ENCODE peak calls at places on chromosomes 5 and 9, in four cellular contexts. One of them, this sample, is unnamed.

GRCh38 chr9:101582593-101582992 is 12.2 kb downstream of the PPP3R2 start:
- DNase-seq in heart left ventricle: no peak
- DNase-seq in transverse colon: no peak
- DNase-seq in body of pancreas: no peak
- DNase-seq in this sample: no peak

GRCh38 chr5:55176176-55176818 is 3.3 kb upstream of the CDC20B start:
- DNase-seq in heart left ventricle: peak; percentile 23
- DNase-seq in transverse colon: peak; percentile 83
- DNase-seq in body of pancreas: peak; percentile 81
- DNase-seq in this sample: peak; percentile 55

GRCh38 chr9:104915739-104916138 is 12.2 kb downstream of the ABCA1 start:
- DNase-seq in heart left ventricle: no peak
- DNase-seq in transverse colon: no peak
- DNase-seq in body of pancreas: no peak
- DNase-seq in this sample: no peak

GRCh38 chr9:16869140-16869903 is 1.1 kb downstream of the BNC2 start:
- DNase-seq in heart left ventricle: peak; percentile 28
- DNase-seq in transverse colon: peak; percentile 24
- DNase-seq in body of pancreas: no peak
- DNase-seq in this sample: peak; percentile 56

GRCh38 chr5:148791334-148791667 is 35.1 kb upstream of the ADRB2 start:
- DNase-seq in heart left ventricle: no peak
- DNase-seq in transverse colon: no peak
- DNase-seq in body of pancreas: no peak
- DNase-seq in this sample: no peak

GRCh38 chr5:14728109-14728938 is 63.8 kb downstream of the OTULIN start:
- DNase-seq in heart left ventricle: no peak
- DNase-seq in transverse colon: peak; percentile 61
- DNase-seq in body of pancreas: no peak
- DNase-seq in this sample: no peak

GRCh38 chr5:116990010-116990409 is 415.4 kb upstream of the SEMA6A start:
- DNase-seq in heart left ventricle: no peak
- DNase-seq in transverse colon: no peak
- DNase-seq in body of pancreas: no peak
- DNase-seq in this sample: no peak

GRCh38 chr9:116202219-116202912 is 48.8 kb downstream of the PAPPA start:
- DNase-seq in heart left ventricle: no peak
- DNase-seq in transverse colon: no peak
- DNase-seq in body of pancreas: no peak
- DNase-seq in this sample: no peak

GRCh38 chr5:177390363-177391300 is 6.4 kb downstream of the SLC34A1 start:
- DNase-seq in heart left ventricle: peak; percentile 80
- DNase-seq in transverse colon: peak; percentile 91
- DNase-seq in body of pancreas: peak; percentile 93
- DNase-seq in this sample: peak; percentile 92

GRCh38 chr5:54669845-54670635 is 152.5 kb downstream of the SNX18 start:
- DNase-seq in heart left ventricle: no peak
- DNase-seq in transverse colon: no peak
- DNase-seq in body of pancreas: no peak
- DNase-seq in this sample: no peak

GRCh38 chr5:82011761-82012160 is 39.9 kb downstream of the ATG10 start:
- DNase-seq in heart left ventricle: no peak
- DNase-seq in transverse colon: no peak
- DNase-seq in body of pancreas: no peak
- DNase-seq in this sample: no peak

GRCh38 chr9:87551692-87552303 is 54.1 kb downstream of the DAPK1 start:
- DNase-seq in heart left ventricle: no peak
- DNase-seq in transverse colon: no peak
- DNase-seq in body of pancreas: no peak
- DNase-seq in this sample: no peak

GRCh38 chr5:17218353-17219005 is 1.0 kb downstream of the BASP1 start:
- DNase-seq in heart left ventricle: peak; percentile 20
- DNase-seq in transverse colon: peak; percentile 43
- DNase-seq in body of pancreas: peak; percentile 30
- DNase-seq in this sample: peak; percentile 19

GRCh38 chr9:94167055-94167346 is 82.7 kb downstream of the PTPDC1 start:
- DNase-seq in heart left ventricle: no peak
- DNase-seq in transverse colon: no peak
- DNase-seq in body of pancreas: no peak
- DNase-seq in this sample: no peak

GRCh38 chr5:11182441-11183080 is 421.5 kb upstream of the DAP start:
- DNase-seq in heart left ventricle: no peak
- DNase-seq in transverse colon: no peak
- DNase-seq in body of pancreas: peak; percentile 13
- DNase-seq in this sample: peak; percentile 19

GRCh38 chr5:10307206-10308148 is at the start of gene CMBL:
- DNase-seq in heart left ventricle: peak; percentile 41
- DNase-seq in transverse colon: peak; percentile 77
- DNase-seq in body of pancreas: peak; percentile 67
- DNase-seq in this sample: peak; percentile 71

GRCh38 chr5:170178814-170179213 is 54.0 kb upstream of the C5orf58 start:
- DNase-seq in heart left ventricle: no peak
- DNase-seq in transverse colon: no peak
- DNase-seq in body of pancreas: no peak
- DNase-seq in this sample: no peak

GRCh38 chr5:118722165-118723020 is 266.0 kb downstream of the DTWD2 start:
- DNase-seq in heart left ventricle: no peak
- DNase-seq in transverse colon: no peak
- DNase-seq in body of pancreas: no peak
- DNase-seq in this sample: no peak

GRCh38 chr9:132008184-132008781 is 71.4 kb downstream of the MED27 start:
- DNase-seq in heart left ventricle: no peak
- DNase-seq in transverse colon: no peak
- DNase-seq in body of pancreas: no peak
- DNase-seq in this sample: no peak

GRCh38 chr5:32960340-32961065 is 249.4 kb downstream of the NPR3 start:
- DNase-seq in heart left ventricle: no peak
- DNase-seq in transverse colon: no peak
- DNase-seq in body of pancreas: no peak
- DNase-seq in this sample: no peak

GRCh38 chr5:6812800-6813731 is 99.8 kb downstream of the TENT4A start:
- DNase-seq in heart left ventricle: no peak
- DNase-seq in transverse colon: peak; percentile 78
- DNase-seq in body of pancreas: peak; percentile 79
- DNase-seq in this sample: peak; percentile 81

GRCh38 chr9:15147471-15147870 is 159.5 kb downstream of the TTC39B start:
- DNase-seq in heart left ventricle: no peak
- DNase-seq in transverse colon: no peak
- DNase-seq in body of pancreas: no peak
- DNase-seq in this sample: no peak

GRCh38 chr9:76691761-76692313 is 72.4 kb upstream of the PCA3 start:
- DNase-seq in heart left ventricle: no peak
- DNase-seq in transverse colon: peak; percentile 38
- DNase-seq in body of pancreas: no peak
- DNase-seq in this sample: no peak

GRCh38 chr5:15794117-15794985 is 294.4 kb downstream of the FBXL7 start:
- DNase-seq in heart left ventricle: no peak
- DNase-seq in transverse colon: no peak
- DNase-seq in body of pancreas: no peak
- DNase-seq in this sample: no peak

GRCh38 chr5:71615809-71616208 is 28.7 kb downstream of the MCCC2 start:
- DNase-seq in heart left ventricle: no peak
- DNase-seq in transverse colon: no peak
- DNase-seq in body of pancreas: no peak
- DNase-seq in this sample: no peak

GRCh38 chr5:88235828-88236227 is 32.8 kb downstream of the TMEM161B start:
- DNase-seq in heart left ventricle: no peak
- DNase-seq in transverse colon: no peak
- DNase-seq in body of pancreas: no peak
- DNase-seq in this sample: no peak

GRCh38 chr9:14584571-14584970 is 108.7 kb downstream of the ZDHHC21 start:
- DNase-seq in heart left ventricle: no peak
- DNase-seq in transverse colon: no peak
- DNase-seq in body of pancreas: no peak
- DNase-seq in this sample: no peak

GRCh38 chr9:119924736-119925135 is 555.5 kb upstream of the BRINP1 start:
- DNase-seq in heart left ventricle: no peak
- DNase-seq in transverse colon: no peak
- DNase-seq in body of pancreas: no peak
- DNase-seq in this sample: no peak

GRCh38 chr5:123039673-123040072 is 3.1 kb upstream of the PPIC start:
- DNase-seq in heart left ventricle: no peak
- DNase-seq in transverse colon: no peak
- DNase-seq in body of pancreas: no peak
- DNase-seq in this sample: no peak
- TF ChIP-seq CTCF in heart left ventricle: no peak
- TF ChIP-seq CTCF in transverse colon: no peak
- TF ChIP-seq CTCF in body of pancreas: no peak
- TF ChIP-seq CTCF in this sample: no peak

GRCh38 chr9:33263936-33264472 is 504 bp downstream of the BAG1 start:
- DNase-seq in heart left ventricle: peak; percentile 62
- DNase-seq in transverse colon: peak; percentile 59
- DNase-seq in body of pancreas: peak; percentile 53
- DNase-seq in this sample: peak; percentile 63
- TF ChIP-seq POLR2A in heart left ventricle: no peak
- TF ChIP-seq POLR2A in transverse colon: no peak
- TF ChIP-seq POLR2A in body of pancreas: no peak
- TF ChIP-seq POLR2A in this sample: no peak

GRCh38 chr5:126683912-126684311 is 83.2 kb downstream of the PHAX start:
- DNase-seq in heart left ventricle: no peak
- DNase-seq in transverse colon: no peak
- DNase-seq in body of pancreas: no peak
- DNase-seq in this sample: no peak
- H3K4me1 ChIP-seq in heart left ventricle: no peaks in the 10 kb centered on the region
- H3K4me1 ChIP-seq in transverse colon: no peaks in the 10 kb centered on the region
- H3K4me1 ChIP-seq in body of pancreas: no peaks in the 10 kb centered on the region
- H3K4me1 ChIP-seq in this sample: no peaks in the 10 kb centered on the region

DNA sequence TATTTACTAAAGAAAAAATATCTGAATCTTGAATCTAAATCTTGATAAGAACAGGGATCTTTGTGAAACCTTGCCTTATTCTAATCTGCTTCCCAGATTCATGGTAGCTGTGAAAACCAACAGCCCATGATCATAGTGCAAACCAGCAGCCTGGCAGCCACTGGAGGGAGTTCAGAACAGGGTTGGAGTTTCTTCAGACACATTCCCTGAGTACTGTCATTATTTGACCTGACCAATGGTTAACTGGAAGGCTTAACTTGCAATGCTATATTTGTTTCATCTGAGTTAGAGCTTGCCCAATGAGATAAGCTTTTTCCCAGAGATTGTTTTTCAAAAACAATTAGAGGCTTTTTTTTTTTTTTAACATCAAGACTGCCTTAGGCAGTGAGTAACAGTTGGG is 47.8 kb downstream of the LOX start:
- DNase-seq in heart left ventricle: no peak
- DNase-seq in transverse colon: no peak
- DNase-seq in body of pancreas: no peak
- DNase-seq in this sample: no peak
- TF ChIP-seq CTCF in heart left ventricle: peak; percentile 4
- TF ChIP-seq CTCF in transverse colon: no peak
- TF ChIP-seq CTCF in body of pancreas: no peak
- TF ChIP-seq CTCF in this sample: no peak

DNA sequence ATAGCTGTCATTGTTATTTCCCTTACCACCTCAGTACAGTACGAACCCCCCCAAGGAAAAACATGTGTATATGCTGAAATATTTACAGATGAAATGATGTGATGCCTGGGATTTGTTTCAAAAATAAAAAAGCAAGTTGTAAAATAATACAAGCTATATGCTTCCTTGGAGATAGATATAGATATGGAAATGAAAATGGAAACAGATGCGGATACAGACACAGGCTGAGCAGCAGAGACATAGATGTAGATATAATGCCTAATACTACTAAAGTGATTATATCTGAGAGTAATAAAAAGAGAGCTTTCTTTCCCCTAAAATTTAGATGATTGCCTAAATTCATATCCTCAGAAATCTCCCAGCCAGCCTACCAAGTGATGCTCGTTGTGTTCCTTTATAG is 127.5 kb upstream of the TNPO1 start:
- DNase-seq in heart left ventricle: no peak
- DNase-seq in transverse colon: no peak
- DNase-seq in body of pancreas: no peak
- DNase-seq in this sample: no peak
- TF ChIP-seq POLR2A in heart left ventricle: no peak
- TF ChIP-seq POLR2A in transverse colon: no peak
- TF ChIP-seq POLR2A in body of pancreas: no peak
- TF ChIP-seq POLR2A in this sample: no peak

DNA sequence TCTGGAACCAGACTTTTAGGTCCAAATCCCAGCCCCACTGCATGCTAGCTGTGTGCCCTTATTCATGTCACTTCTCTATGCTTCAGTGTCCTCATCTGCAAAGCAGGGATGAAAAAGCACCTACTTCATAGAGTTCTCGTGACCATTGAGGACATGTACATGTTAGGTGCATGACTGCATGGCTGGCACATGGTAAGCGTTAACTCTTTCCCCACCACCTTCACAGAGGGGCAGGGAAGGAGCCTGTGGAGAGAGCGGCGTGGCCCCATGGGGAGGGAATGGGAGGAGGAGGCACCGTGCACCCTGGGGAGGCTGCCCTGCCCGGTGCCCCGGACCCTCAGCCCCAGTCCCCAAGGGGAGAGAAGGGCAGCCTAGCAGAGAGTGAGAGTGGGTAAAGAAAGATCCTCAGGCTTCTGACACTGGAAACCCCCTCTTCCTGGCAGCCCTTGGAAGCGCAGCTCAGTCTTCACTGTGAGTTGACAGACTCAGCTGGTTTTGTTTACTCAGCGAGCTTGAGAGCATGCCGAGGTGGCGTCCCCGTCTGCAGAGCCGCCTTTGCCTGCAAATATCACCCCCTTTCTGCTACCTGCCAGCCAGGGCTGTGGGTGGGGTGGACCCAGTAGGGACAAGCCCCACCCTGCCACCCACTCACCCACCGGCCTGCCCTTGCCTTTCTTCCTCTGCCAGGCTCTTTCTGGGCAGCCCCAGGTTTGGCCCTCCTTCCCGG is 10.6 kb upstream of the ANGPTL2 start:
- DNase-seq in heart left ventricle: peak; percentile 28
- DNase-seq in transverse colon: no peak
- DNase-seq in body of pancreas: no peak
- DNase-seq in this sample: no peak
- H3K4me1 ChIP-seq in heart left ventricle: peaks cover 76% of the 10 kb centered on the region
- H3K4me1 ChIP-seq in transverse colon: peaks cover 7% of the 10 kb centered on the region
- H3K4me1 ChIP-seq in body of pancreas: peaks cover 10% of the 10 kb centered on the region
- H3K4me1 ChIP-seq in this sample: peaks cover 17% of the 10 kb centered on the region

DNA sequence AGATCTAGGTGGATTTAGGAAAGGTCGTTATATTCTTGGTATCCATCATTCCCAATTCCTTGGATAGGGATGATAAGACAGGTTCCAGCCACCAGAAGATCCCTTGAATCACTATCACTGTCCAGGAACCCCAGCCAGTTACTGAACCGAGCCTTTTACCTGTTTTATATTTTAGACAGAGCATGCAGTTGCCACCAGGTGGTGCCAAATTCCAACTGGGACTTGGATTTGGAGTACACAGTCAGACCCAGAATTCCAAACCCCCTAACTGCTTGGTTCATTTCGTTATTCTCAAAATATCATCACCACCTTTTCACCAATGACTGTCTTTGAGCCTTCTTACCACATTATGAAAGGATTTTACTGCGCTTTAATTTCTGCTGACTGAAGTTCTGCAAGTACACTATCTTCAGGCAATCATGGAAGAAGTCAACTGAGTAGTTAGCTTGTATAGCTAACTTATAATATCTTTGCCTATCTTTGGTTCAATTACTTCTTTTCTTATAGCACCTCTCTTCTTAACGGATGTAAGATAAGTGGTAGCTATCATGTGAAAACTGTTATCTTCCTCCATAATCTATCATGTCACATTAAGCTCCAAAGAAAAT is 191.8 kb downstream of the PRR16 start:
- DNase-seq in heart left ventricle: no peak
- DNase-seq in transverse colon: peak; percentile 10
- DNase-seq in body of pancreas: peak; percentile 62
- DNase-seq in this sample: peak; percentile 79
- TF ChIP-seq CTCF in heart left ventricle: peak; percentile 39
- TF ChIP-seq CTCF in transverse colon: peak; percentile 39
- TF ChIP-seq CTCF in body of pancreas: peak; percentile 57
- TF ChIP-seq CTCF in this sample: peak; percentile 67